ENCODE peak calls at places on chromosomes 3 and 15, in six cellular contexts. O is HepG2, R is SK-N-SH, Z is breast epithelium, C is sigmoid colon, D is stomach. F is an unnamed sample.

GRCh38 chr3:141659821-141660597 is 78.1 kb upstream of the RNF7 start:
- DNase-seq in O (no peak), R (peak), Z (peak), C (peak), D (peak), F (no peak)

GRCh38 chr15:65920825-65921309 is 51.6 kb downstream of the RAB11A start:
- DNase-seq in O (no peak), R (no peak), Z (no peak), C (no peak), D (no peak), F (no peak)

GRCh38 chr15:101011582-101011981 is 92.4 kb downstream of the LRRK1 start:
- DNase-seq in O (no peak), R (no peak), Z (no peak), C (no peak), D (no peak), F (no peak)

GRCh38 chr3:33488246-33488645 is 48.0 kb upstream of the UBP1 start:
- DNase-seq in O (no peak), R (no peak), Z (no peak), C (no peak), D (no peak), F (no peak)

GRCh38 chr15:57496946-57497944 is 94.5 kb upstream of the MYZAP start:
- DNase-seq in O (peak), R (no peak), Z (peak), C (no peak), D (peak), F (no peak)

GRCh38 chr3:23051240-23052140 is 151.6 kb upstream of the UBE2E2 start:
- DNase-seq in O (no peak), R (no peak), Z (no peak), C (no peak), D (no peak), F (no peak)

GRCh38 chr3:162992741-162993140 is 1496.1 kb downstream of the OTOL1 start:
- DNase-seq in O (no peak), R (no peak), Z (no peak), C (no peak), D (no peak), F (no peak)

GRCh38 chr3:190009621-190010020 is 111.1 kb downstream of the P3H2 start:
- DNase-seq in O (no peak), R (no peak), Z (no peak), C (no peak), D (no peak), F (no peak)

GRCh38 chr3:188947401-188947982 is 224.3 kb upstream of the TPRG1 start:
- DNase-seq in O (no peak), R (peak), Z (peak), C (peak), D (peak), F (peak)

GRCh38 chr3:32960404-32961160 is 9.1 kb downstream of the CCR4 start:
- DNase-seq in O (no peak), R (no peak), Z (no peak), C (no peak), D (no peak), F (no peak)

GRCh38 chr3:136196064-136196400 is at the start of gene MSL2:
- DNase-seq in O (no peak), R (no peak), Z (no peak), C (no peak), D (no peak), F (no peak)

GRCh38 chr3:176430244-176430893 is 766.9 kb downstream of the TBL1XR1 start:
- DNase-seq in O (peak), R (peak), Z (no peak), C (no peak), D (no peak), F (peak)

GRCh38 chr3:68919000-68919399 is 13.3 kb downstream of the TAFA4 start:
- DNase-seq in O (no peak), R (no peak), Z (no peak), C (no peak), D (no peak), F (no peak)

GRCh38 chr3:114121996-114122709 is 56.7 kb downstream of the DRD3 start:
- DNase-seq in O (no peak), R (no peak), Z (no peak), C (no peak), D (no peak), F (no peak)

GRCh38 chr15:43808435-43808950 is 8.1 kb downstream of the HYPK start:
- DNase-seq in O (no peak), R (no peak), Z (no peak), C (no peak), D (no peak), F (no peak)

GRCh38 chr15:38389924-38390542 is 63.9 kb upstream of the FAM98B start:
- DNase-seq in O (peak), R (peak), Z (peak), C (no peak), D (peak), F (peak)

GRCh38 chr15:56390739-56391267 is 25.6 kb downstream of the TEX9 start:
- DNase-seq in O (no peak), R (no peak), Z (no peak), C (no peak), D (no peak), F (no peak)

GRCh38 chr3:105829229-105829628 is 39.6 kb downstream of the CBLB start:
- DNase-seq in O (no peak), R (no peak), Z (no peak), C (no peak), D (no peak), F (no peak)

GRCh38 chr3:49406571-49407565 is 4.9 kb downstream of the RHOA start:
- DNase-seq in O (no peak), R (no peak), Z (no peak), C (no peak), D (no peak), F (no peak)

GRCh38 chr3:196096382-196096953 is 14.6 kb upstream of the TFRC start:
- DNase-seq in O (no peak), R (no peak), Z (peak), C (peak), D (peak), F (no peak)

GRCh38 chr15:27025411-27026051 is 54.5 kb downstream of the GABRG3 start:
- DNase-seq in O (no peak), R (no peak), Z (no peak), C (no peak), D (no peak), F (no peak)

GRCh38 chr15:86654501-86654900 is 574.8 kb downstream of the AGBL1 start:
- DNase-seq in O (no peak), R (no peak), Z (no peak), C (no peak), D (no peak), F (no peak)

GRCh38 chr15:85026304-85027032 is 44.8 kb downstream of the PDE8A start:
- DNase-seq in O (no peak), R (no peak), Z (no peak), C (no peak), D (no peak), F (no peak)

GRCh38 chr15:90609254-90610185 is 79.8 kb downstream of the CRTC3 start:
- DNase-seq in O (no peak), R (no peak), Z (no peak), C (no peak), D (no peak), F (no peak)
- H3K27ac ChIP-seq in O (no peak), R (no peak), Z (no peak), C (peak), D (peak), F (no peak)

GRCh38 chr3:134357914-134358811 is 16.1 kb downstream of the AMOTL2 start:
- DNase-seq in O (peak), R (peak), Z (peak), C (peak), D (peak), F (peak)
- TF ChIP-seq POLR2AphosphoS5 in O (no peak), R (peak), Z (peak), C (no peak), D (peak), F (no peak)

DNA sequence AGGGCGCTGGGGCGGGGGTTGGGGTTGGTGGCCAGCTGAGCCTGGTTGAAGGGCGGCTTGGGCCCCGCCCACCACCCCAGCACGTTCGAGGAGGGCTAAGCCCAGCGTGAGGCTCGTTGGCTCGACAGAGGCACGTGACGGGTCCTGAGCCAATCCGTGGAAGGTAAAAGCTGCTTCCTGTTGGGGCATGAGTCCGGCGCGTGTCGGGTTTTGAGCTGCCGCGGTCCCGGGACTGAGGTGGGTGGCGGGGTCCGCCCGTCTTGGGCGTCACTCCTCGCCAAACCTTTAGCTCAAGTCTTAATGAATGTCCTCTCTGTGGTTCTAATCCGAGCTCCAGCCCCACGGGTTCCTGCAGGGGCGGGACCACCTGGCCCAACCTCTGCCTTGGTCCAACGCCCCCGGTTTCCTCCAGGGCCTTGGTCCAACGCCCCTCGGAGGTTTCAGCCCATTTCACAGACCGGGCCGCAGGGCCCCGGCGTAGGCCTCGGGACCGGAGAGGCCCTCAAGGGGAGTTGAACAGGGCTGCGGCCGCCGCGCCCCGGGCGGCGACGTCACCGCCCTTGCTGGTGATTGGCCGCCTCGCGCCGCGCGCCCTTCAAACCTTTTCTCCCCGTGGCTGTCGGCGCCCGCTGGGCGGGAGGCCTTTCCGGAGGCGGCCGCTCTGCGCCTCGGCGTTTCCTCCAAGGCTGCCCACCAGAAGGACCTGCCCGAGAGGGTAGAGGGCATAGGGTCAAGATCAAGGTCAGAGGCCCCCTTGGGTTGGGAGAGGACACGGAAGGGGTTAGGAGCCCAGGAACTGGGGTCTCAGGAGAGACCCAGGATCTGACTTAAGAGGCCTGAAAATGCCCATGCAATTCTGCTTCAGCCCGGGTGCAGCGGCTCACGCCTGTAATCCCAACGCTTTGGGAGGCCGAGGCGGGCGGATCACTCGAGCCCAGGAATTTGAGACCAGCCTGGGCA is at the start of gene RCCD1:
- DNase-seq in O (peak), R (peak), Z (peak), C (peak), D (peak), F (no peak)
- H3K27ac ChIP-seq in O (peak), R (peak), Z (peak), C (peak), D (peak), F (peak)

GRCh38 chr3:10189557-10190374 is 25.0 kb downstream of the IRAK2 start:
- DNase-seq in O (no peak), R (peak), Z (peak), C (peak), D (peak), F (no peak)
- TF ChIP-seq POLR2AphosphoS5 in O (no peak), R (no peak), Z (peak), C (peak), D (peak), F (no peak)

GRCh38 chr3:59817511-59817910 is 767.7 kb upstream of the CFAP20DC start:
- DNase-seq in O (no peak), R (no peak), Z (no peak), C (no peak), D (no peak), F (no peak)
- H3K27ac ChIP-seq in O (no peak), R (peak), Z (no peak), C (peak), D (peak), F (no peak)

GRCh38 chr3:129402210-129402609 is 26.2 kb downstream of the EFCAB12 start:
- DNase-seq in O (no peak), R (no peak), Z (no peak), C (no peak), D (no peak), F (no peak)

GRCh38 chr3:129399145-129399894 is 29.1 kb downstream of the EFCAB12 start:
- DNase-seq in O (peak), R (peak), Z (peak), C (peak), D (peak), F (peak)

GRCh38 chr3:129402616-129403015 is 25.8 kb downstream of the EFCAB12 start:
- DNase-seq in O (no peak), R (no peak), Z (no peak), C (no peak), D (no peak), F (no peak)

GRCh38 chr3:129398803-129399144 is 29.7 kb downstream of the EFCAB12 start:
- DNase-seq in O (no peak), R (peak), Z (no peak), C (no peak), D (peak), F (no peak)

GRCh38 chr3:129399895-129400357 is 28.5 kb downstream of the EFCAB12 start:
- DNase-seq in O (no peak), R (no peak), Z (no peak), C (no peak), D (no peak), F (no peak)
- TF ChIP-seq POLR2AphosphoS5 in O (peak), R (no peak), Z (peak), C (no peak), D (no peak), F (no peak)

GRCh38 chr15:36884404-36885335 is 215.7 kb downstream of the MEIS2 start:
- DNase-seq in O (no peak), R (no peak), Z (no peak), C (no peak), D (no peak), F (no peak)

GRCh38 chr15:36887214-36888017 is 212.9 kb downstream of the MEIS2 start:
- DNase-seq in O (no peak), R (no peak), Z (no peak), C (no peak), D (no peak), F (no peak)

GRCh38 chr15:36888018-36888992 is 212.0 kb downstream of the MEIS2 start:
- DNase-seq in O (no peak), R (no peak), Z (no peak), C (no peak), D (no peak), F (no peak)

GRCh38 chr15:36885709-36886108 is 214.6 kb downstream of the MEIS2 start:
- DNase-seq in O (no peak), R (no peak), Z (no peak), C (no peak), D (no peak), F (no peak)

GRCh38 chr15:36886135-36887011 is 214.0 kb downstream of the MEIS2 start:
- DNase-seq in O (no peak), R (no peak), Z (no peak), C (no peak), D (no peak), F (no peak)
- H3K27ac ChIP-seq in O (no peak), R (no peak), Z (peak), C (peak), D (peak), F (no peak)

GRCh38 chr15:75207618-75208500 is 6.2 kb downstream of the C15orf39 start:
- DNase-seq in O (no peak), R (no peak), Z (no peak), C (no peak), D (no peak), F (no peak)
- TF ChIP-seq POLR2AphosphoS5 in O (no peak), R (no peak), Z (no peak), C (no peak), D (no peak), F (no peak)

DNA sequence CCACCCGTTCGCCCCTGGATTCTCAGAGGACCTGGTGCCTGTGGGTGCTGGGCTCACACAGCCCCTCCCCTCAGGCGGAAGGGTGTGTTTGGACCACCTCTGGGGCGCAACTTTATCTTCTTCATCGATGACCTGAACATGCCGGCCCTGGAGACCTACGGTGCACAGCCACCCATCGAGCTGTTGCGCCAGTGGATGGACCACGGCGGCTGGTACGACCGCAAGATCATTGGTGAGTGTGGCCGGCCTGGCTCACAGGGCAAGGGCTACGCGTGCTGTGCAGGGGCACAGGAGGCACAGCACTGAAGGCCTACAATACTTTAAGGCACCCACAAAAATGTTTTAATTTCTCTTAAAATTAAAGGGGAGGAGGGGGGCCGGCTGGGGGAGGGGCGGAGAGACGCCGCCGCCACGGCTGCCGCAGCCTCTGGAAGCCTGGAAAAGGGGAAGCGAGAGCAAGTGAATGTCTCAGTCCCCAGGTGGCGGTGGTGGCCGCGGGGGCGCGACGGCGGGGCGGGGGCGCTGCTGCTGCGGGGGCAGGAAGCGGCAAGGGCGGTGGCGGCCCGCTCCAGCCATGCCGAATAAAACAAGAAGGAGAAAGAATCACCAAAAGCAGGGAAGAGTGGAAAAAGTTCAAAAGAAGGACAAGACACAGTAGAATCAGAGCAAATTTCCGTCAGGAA is 56.8 kb downstream of the DNAH1 start:
- DNase-seq in O (no peak), R (no peak), Z (no peak), C (no peak), D (peak), F (no peak)
- H3K27ac ChIP-seq in O (no peak), R (no peak), Z (no peak), C (no peak), D (no peak), F (no peak)